ENCODE peak calls at places on chromosomes 7 and 10, in five cellular contexts. G is RPMI8226; R is CD8-positive, alpha-beta T cell; Y is MV-4-11; T is heart right ventricle. W is an unnamed sample.

GRCh38 chr7:116552616-116553015 is 27.8 kb downstream of the CAV1 start:
- DNase-seq in G (no peak), R (no peak), Y (no peak), T (no peak), W (no peak)

GRCh38 chr7:84981038-84981601 is 205.7 kb downstream of the SEMA3D start:
- DNase-seq in G (no peak), R (no peak), Y (no peak), T (no peak), W (no peak)

GRCh38 chr7:91636129-91636724 is 244.3 kb downstream of the MTERF1 start:
- DNase-seq in G (peak), R (no peak), Y (peak), T (peak), W (no peak)

GRCh38 chr10:29430101-29430500 is 141.2 kb downstream of the LYZL1 start:
- DNase-seq in G (no peak), R (no peak), Y (no peak), T (no peak), W (no peak)

GRCh38 chr10:95445223-95445836 is 115.8 kb downstream of the SORBS1 start:
- DNase-seq in G (no peak), R (no peak), Y (no peak), T (peak), W (no peak)

GRCh38 chr10:100827819-100828743 is 82.7 kb downstream of the PAX2 start:
- DNase-seq in G (peak), R (peak), Y (peak), T (no peak), W (peak)

GRCh38 chr7:22853674-22854157 is 31.1 kb upstream of the TOMM7 start:
- DNase-seq in G (no peak), R (no peak), Y (peak), T (no peak), W (no peak)

GRCh38 chr7:46881507-46882127 is 700.3 kb downstream of the TNS3 start:
- DNase-seq in G (no peak), R (no peak), Y (no peak), T (no peak), W (no peak)

GRCh38 chr10:133275683-133276092 is 980 bp downstream of the ADAM8 start:
- DNase-seq in G (peak), R (peak), Y (peak), T (no peak), W (peak)

GRCh38 chr7:28347964-28348363 is 64.4 kb upstream of the CREB5 start:
- DNase-seq in G (no peak), R (no peak), Y (no peak), T (peak), W (no peak)

GRCh38 chr7:4144171-4144701 is 537.9 kb upstream of the FOXK1 start:
- DNase-seq in G (no peak), R (no peak), Y (no peak), T (no peak), W (no peak)

GRCh38 chr7:145009866-145010265 is 174.0 kb upstream of the TPK1 start:
- DNase-seq in G (no peak), R (no peak), Y (peak), T (no peak), W (no peak)

GRCh38 chr10:78719276-78719675 is 349.5 kb upstream of the ZMIZ1 start:
- DNase-seq in G (no peak), R (no peak), Y (no peak), T (no peak), W (no peak)

GRCh38 chr10:8696746-8697145 is 642.3 kb downstream of the GATA3 start:
- DNase-seq in G (no peak), R (no peak), Y (no peak), T (no peak), W (no peak)

GRCh38 chr7:157394246-157395191 is 57.7 kb downstream of the DNAJB6 start:
- DNase-seq in G (no peak), R (no peak), Y (no peak), T (no peak), W (no peak)

GRCh38 chr7:49174396-49174795 is 250.0 kb downstream of the CDC14C start:
- DNase-seq in G (no peak), R (no peak), Y (no peak), T (no peak), W (no peak)

GRCh38 chr10:27482984-27483956 is 20.8 kb upstream of the RAB18 start:
- DNase-seq in G (no peak), R (no peak), Y (no peak), T (no peak), W (no peak)

GRCh38 chr10:117553815-117554172 is 11.2 kb downstream of the EMX2 start:
- DNase-seq in G (no peak), R (no peak), Y (no peak), T (no peak), W (no peak)

GRCh38 chr10:30188101-30188500 is 128.7 kb upstream of the JCAD start:
- DNase-seq in G (no peak), R (no peak), Y (no peak), T (peak), W (no peak)

GRCh38 chr10:102368072-102368471 is 27.4 kb upstream of the NFKB2 start:
- DNase-seq in G (no peak), R (no peak), Y (no peak), T (no peak), W (no peak)

GRCh38 chr10:89431977-89432376 is 17.6 kb downstream of the IFIT5 start:
- DNase-seq in G (no peak), R (no peak), Y (no peak), T (no peak), W (no peak)

GRCh38 chr10:125683821-125684220 is 858 bp upstream of the TEX36 start:
- DNase-seq in G (no peak), R (no peak), Y (no peak), T (no peak), W (no peak)

GRCh38 chr10:113890769-113891168 is 36.3 kb downstream of the NHLRC2 start:
- DNase-seq in G (no peak), R (no peak), Y (peak), T (no peak), W (no peak)

GRCh38 chr7:98456851-98457250 is 56.0 kb upstream of the BAIAP2L1 start:
- DNase-seq in G (no peak), R (no peak), Y (no peak), T (no peak), W (no peak)

GRCh38 chr10:113267616-113268015 is 285.2 kb upstream of the HABP2 start:
- DNase-seq in G (no peak), R (no peak), Y (no peak), T (no peak), W (no peak)

GRCh38 chr7:11607676-11608075 is 224.3 kb downstream of the THSD7A start:
- DNase-seq in G (no peak), R (no peak), Y (no peak), T (peak), W (no peak)

GRCh38 chr10:47344996-47345870 is 2.9 kb upstream of the RBP3 start:
- DNase-seq in G (no peak), R (no peak), Y (no peak), T (no peak), W (no peak)

GRCh38 chr10:42850931-42851330 is 68.3 kb downstream of the BMS1 start:
- DNase-seq in G (no peak), R (no peak), Y (no peak), T (no peak), W (no peak)

GRCh38 chr10:26556756-26557640 is 118.9 kb downstream of the APBB1IP start:
- DNase-seq in G (peak), R (no peak), Y (peak), T (no peak), W (no peak)

GRCh38 chr10:103599211-103599610 is 105.7 kb downstream of the NEURL1 start:
- DNase-seq in G (no peak), R (no peak), Y (no peak), T (no peak), W (no peak)

GRCh38 chr7:28939367-28939766 is 18.8 kb downstream of the TRIL start:
- DNase-seq in G (no peak), R (no peak), Y (no peak), T (no peak), W (no peak)

GRCh38 chr10:94524146-94524545 is 21.4 kb upstream of the HELLS start:
- DNase-seq in G (no peak), R (no peak), Y (no peak), T (no peak), W (no peak)

W was measured in natural killer cell.